ENCODE peak calls at places on chromosomes 7 and 10, in four cellular contexts. One of them, this sample, is unnamed.

GRCh38 chr7:303884-304573 is 14.1 kb downstream of the FOXL3 start:
- DNase-seq in dorsolateral prefrontal cortex: no peak
- DNase-seq in ascending aorta: no peak
- DNase-seq in cardiac fibroblast: no peak
- DNase-seq in this sample: no peak

GRCh38 chr10:120314426-120314825 is 142.6 kb upstream of the PLPP4 start:
- DNase-seq in cardiac fibroblast: no peak
- DNase-seq in dorsolateral prefrontal cortex: no peak
- DNase-seq in ascending aorta: no peak
- DNase-seq in this sample: no peak

GRCh38 chr7:2019693-2020511 is 212.8 kb downstream of the MAD1L1 start:
- DNase-seq in dorsolateral prefrontal cortex: peak; percentile 58
- DNase-seq in cardiac fibroblast: peak; percentile 87
- DNase-seq in ascending aorta: peak; percentile 78
- DNase-seq in this sample: peak; percentile 93

GRCh38 chr10:29585488-29585976 is 49.2 kb downstream of the SVIL start:
- DNase-seq in cardiac fibroblast: peak; percentile 30
- DNase-seq in dorsolateral prefrontal cortex: peak; percentile 5
- DNase-seq in ascending aorta: no peak
- DNase-seq in this sample: no peak

GRCh38 chr10:97412891-97413304 is 11.8 kb upstream of the RRP12 start:
- DNase-seq in cardiac fibroblast: no peak
- DNase-seq in ascending aorta: no peak
- DNase-seq in dorsolateral prefrontal cortex: no peak
- DNase-seq in this sample: no peak

GRCh38 chr7:22865607-22865970 is 42.9 kb upstream of the TOMM7 start:
- DNase-seq in ascending aorta: no peak
- DNase-seq in cardiac fibroblast: peak; percentile 44
- DNase-seq in dorsolateral prefrontal cortex: no peak
- DNase-seq in this sample: no peak

GRCh38 chr10:71832967-71833366 is 18.1 kb downstream of the PSAP start:
- DNase-seq in ascending aorta: no peak
- DNase-seq in cardiac fibroblast: no peak
- DNase-seq in dorsolateral prefrontal cortex: no peak
- DNase-seq in this sample: no peak

GRCh38 chr7:22811746-22812280 is 10.8 kb downstream of the TOMM7 start:
- DNase-seq in ascending aorta: no peak
- DNase-seq in dorsolateral prefrontal cortex: no peak
- DNase-seq in cardiac fibroblast: no peak
- DNase-seq in this sample: peak; percentile 28

GRCh38 chr7:122068999-122069398 is 75.0 kb downstream of the AASS start:
- DNase-seq in cardiac fibroblast: no peak
- DNase-seq in dorsolateral prefrontal cortex: no peak
- DNase-seq in ascending aorta: no peak
- DNase-seq in this sample: no peak

GRCh38 chr10:33783078-33783477 is 448.6 kb upstream of the NRP1 start:
- DNase-seq in dorsolateral prefrontal cortex: no peak
- DNase-seq in cardiac fibroblast: no peak
- DNase-seq in ascending aorta: no peak
- DNase-seq in this sample: no peak

GRCh38 chr7:130481898-130482297 is 10.0 kb upstream of the MEST start:
- DNase-seq in dorsolateral prefrontal cortex: no peak
- DNase-seq in cardiac fibroblast: peak; percentile 25
- DNase-seq in ascending aorta: no peak
- DNase-seq in this sample: peak; percentile 65

GRCh38 chr7:108102913-108103312 is 27.2 kb downstream of the LAMB4 start:
- DNase-seq in cardiac fibroblast: no peak
- DNase-seq in dorsolateral prefrontal cortex: no peak
- DNase-seq in ascending aorta: no peak
- DNase-seq in this sample: no peak

GRCh38 chr7:137282043-137282442 is 61.5 kb downstream of the PTN start:
- DNase-seq in dorsolateral prefrontal cortex: no peak
- DNase-seq in cardiac fibroblast: no peak
- DNase-seq in ascending aorta: no peak
- DNase-seq in this sample: peak; percentile 27

GRCh38 chr7:30505174-30505697 is 607 bp upstream of the GGCT start:
- DNase-seq in ascending aorta: no peak
- DNase-seq in cardiac fibroblast: no peak
- DNase-seq in dorsolateral prefrontal cortex: no peak
- DNase-seq in this sample: no peak

GRCh38 chr10:104331208-104331838 is 6.9 kb downstream of the ITPRIP start:
- DNase-seq in ascending aorta: peak; percentile 67
- DNase-seq in dorsolateral prefrontal cortex: no peak
- DNase-seq in cardiac fibroblast: peak; percentile 73
- DNase-seq in this sample: peak; percentile 83

GRCh38 chr7:112994666-112995065 is 92.0 kb downstream of the GPR85 start:
- DNase-seq in cardiac fibroblast: peak; percentile 93
- DNase-seq in dorsolateral prefrontal cortex: no peak
- DNase-seq in ascending aorta: no peak
- DNase-seq in this sample: no peak

GRCh38 chr10:102267748-102268147 is 22.4 kb downstream of the GBF1 start:
- DNase-seq in ascending aorta: no peak
- DNase-seq in cardiac fibroblast: peak; percentile 85
- DNase-seq in dorsolateral prefrontal cortex: no peak
- DNase-seq in this sample: peak; percentile 45

GRCh38 chr7:106773228-106773627 is 91.9 kb upstream of the PIK3CG start:
- DNase-seq in cardiac fibroblast: no peak
- DNase-seq in dorsolateral prefrontal cortex: no peak
- DNase-seq in ascending aorta: no peak
- DNase-seq in this sample: no peak

GRCh38 chr10:58930497-58930896 is 245.9 kb upstream of the PHYHIPL start:
- DNase-seq in dorsolateral prefrontal cortex: no peak
- DNase-seq in ascending aorta: no peak
- DNase-seq in cardiac fibroblast: no peak
- DNase-seq in this sample: no peak

GRCh38 chr10:123996302-123996701 is 97.1 kb downstream of the CHST15 start:
- DNase-seq in ascending aorta: no peak
- DNase-seq in dorsolateral prefrontal cortex: no peak
- DNase-seq in cardiac fibroblast: no peak
- DNase-seq in this sample: no peak

GRCh38 chr10:100748251-100749058 is 3.1 kb downstream of the PAX2 start:
- DNase-seq in cardiac fibroblast: no peak
- DNase-seq in ascending aorta: no peak
- DNase-seq in dorsolateral prefrontal cortex: no peak
- DNase-seq in this sample: no peak

GRCh38 chr10:79286318-79286951 is 60.8 kb upstream of the PPIF start:
- DNase-seq in cardiac fibroblast: peak; percentile 44
- DNase-seq in dorsolateral prefrontal cortex: peak; percentile 85
- DNase-seq in ascending aorta: peak; percentile 88
- DNase-seq in this sample: peak; percentile 45

GRCh38 chr10:132735923-132736391 is 50.0 kb downstream of the NKX6-2 start:
- DNase-seq in cardiac fibroblast: no peak
- DNase-seq in dorsolateral prefrontal cortex: peak; percentile 87
- DNase-seq in ascending aorta: no peak
- DNase-seq in this sample: no peak

GRCh38 chr7:82623812-82624211 is 180.2 kb upstream of the CACNA2D1 start:
- DNase-seq in cardiac fibroblast: peak; percentile 37
- DNase-seq in dorsolateral prefrontal cortex: no peak
- DNase-seq in ascending aorta: no peak
- DNase-seq in this sample: no peak

GRCh38 chr7:25031007-25031406 is 51.0 kb upstream of the OSBPL3 start:
- DNase-seq in ascending aorta: no peak
- DNase-seq in cardiac fibroblast: no peak
- DNase-seq in dorsolateral prefrontal cortex: no peak
- DNase-seq in this sample: no peak

GRCh38 chr10:118669835-118670234 is 74.4 kb upstream of the PRLHR start:
- DNase-seq in cardiac fibroblast: no peak
- DNase-seq in ascending aorta: no peak
- DNase-seq in dorsolateral prefrontal cortex: no peak
- DNase-seq in this sample: no peak

GRCh38 chr7:45601094-45601493 is 26.9 kb downstream of the ADCY1 start:
- DNase-seq in cardiac fibroblast: no peak
- DNase-seq in dorsolateral prefrontal cortex: no peak
- DNase-seq in ascending aorta: peak; percentile 38
- DNase-seq in this sample: no peak

GRCh38 chr7:87344446-87344845 is 1.0 kb upstream of the CROT start:
- DNase-seq in cardiac fibroblast: peak; percentile 18
- DNase-seq in ascending aorta: no peak
- DNase-seq in dorsolateral prefrontal cortex: no peak
- DNase-seq in this sample: no peak

GRCh38 chr10:25082276-25083204 is 66.1 kb downstream of the THNSL1 start:
- DNase-seq in dorsolateral prefrontal cortex: no peak
- DNase-seq in ascending aorta: no peak
- DNase-seq in cardiac fibroblast: no peak
- DNase-seq in this sample: no peak

GRCh38 chr10:49080071-49080470 is 35.3 kb downstream of the VSTM4 start:
- DNase-seq in dorsolateral prefrontal cortex: no peak
- DNase-seq in ascending aorta: peak; percentile 73
- DNase-seq in cardiac fibroblast: peak; percentile 59
- DNase-seq in this sample: peak; percentile 7

GRCh38 chr10:103621778-103622115 is 128.2 kb downstream of the NEURL1 start:
- DNase-seq in ascending aorta: no peak
- DNase-seq in dorsolateral prefrontal cortex: no peak
- DNase-seq in cardiac fibroblast: no peak
- DNase-seq in this sample: no peak

GRCh38 chr7:66142996-66143395 is 28.3 kb downstream of the CRCP start:
- DNase-seq in ascending aorta: no peak
- DNase-seq in cardiac fibroblast: no peak
- DNase-seq in dorsolateral prefrontal cortex: no peak
- DNase-seq in this sample: no peak

GRCh38 chr7:70720191-70720873 is 411.6 kb upstream of the GALNT17 start:
- DNase-seq in dorsolateral prefrontal cortex: no peak
- DNase-seq in ascending aorta: no peak
- DNase-seq in cardiac fibroblast: no peak
- DNase-seq in this sample: no peak

GRCh38 chr7:76048668-76048988 is 722 bp downstream of the MDH2 start:
- DNase-seq in dorsolateral prefrontal cortex: no peak
- DNase-seq in ascending aorta: no peak
- DNase-seq in cardiac fibroblast: no peak
- DNase-seq in this sample: no peak

GRCh38 chr10:70441877-70442205 is 360 bp upstream of the NODAL start:
- DNase-seq in ascending aorta: no peak
- DNase-seq in dorsolateral prefrontal cortex: no peak
- DNase-seq in cardiac fibroblast: no peak
- DNase-seq in this sample: no peak

GRCh38 chr10:65548046-65548445 is 1377.8 kb upstream of the LRRTM3 start:
- DNase-seq in dorsolateral prefrontal cortex: no peak
- DNase-seq in cardiac fibroblast: no peak
- DNase-seq in ascending aorta: no peak
- DNase-seq in this sample: no peak
- TF ChIP-seq CTCF in dorsolateral prefrontal cortex: no peak
- TF ChIP-seq CTCF in cardiac fibroblast: no peak
- TF ChIP-seq CTCF in ascending aorta: no peak
- TF ChIP-seq CTCF in this sample: no peak

GRCh38 chr7:129187681-129188371 is 607 bp upstream of the SMO start:
- DNase-seq in dorsolateral prefrontal cortex: no peak
- DNase-seq in cardiac fibroblast: no peak
- DNase-seq in ascending aorta: no peak
- DNase-seq in this sample: no peak
- H3K4me3 ChIP-seq in dorsolateral prefrontal cortex: peak overlapping the region; percentile 68
- H3K4me3 ChIP-seq in cardiac fibroblast: peak overlapping the region; percentile 63
- H3K4me3 ChIP-seq in ascending aorta: peak overlapping the region; percentile 93
- H3K4me3 ChIP-seq in this sample: peak overlapping the region; percentile 60

GRCh38 chr7:29297194-29297890 is 102.8 kb downstream of the CHN2 start:
- DNase-seq in cardiac fibroblast: no peak
- DNase-seq in ascending aorta: no peak
- DNase-seq in dorsolateral prefrontal cortex: no peak
- DNase-seq in this sample: no peak
- TF ChIP-seq CTCF in cardiac fibroblast: peak; percentile 11
- TF ChIP-seq CTCF in ascending aorta: no peak
- TF ChIP-seq CTCF in dorsolateral prefrontal cortex: no peak
- TF ChIP-seq CTCF in this sample: no peak

GRCh38 chr7:93047514-93048099 is 70.2 kb downstream of the SAMD9 start:
- DNase-seq in ascending aorta: no peak
- DNase-seq in dorsolateral prefrontal cortex: no peak
- DNase-seq in cardiac fibroblast: no peak
- DNase-seq in this sample: no peak

GRCh38 chr7:93046641-93047040 is 71.1 kb downstream of the SAMD9 start:
- DNase-seq in ascending aorta: no peak
- DNase-seq in dorsolateral prefrontal cortex: no peak
- DNase-seq in cardiac fibroblast: no peak
- DNase-seq in this sample: no peak

GRCh38 chr7:93044147-93044810 is 73.5 kb downstream of the SAMD9 start:
- DNase-seq in ascending aorta: no peak
- DNase-seq in dorsolateral prefrontal cortex: no peak
- DNase-seq in cardiac fibroblast: peak; percentile 59
- DNase-seq in this sample: no peak

GRCh38 chr7:93040355-93040754 is 77.4 kb downstream of the SAMD9 start:
- DNase-seq in ascending aorta: no peak
- DNase-seq in dorsolateral prefrontal cortex: no peak
- DNase-seq in cardiac fibroblast: no peak
- DNase-seq in this sample: no peak

DNA sequence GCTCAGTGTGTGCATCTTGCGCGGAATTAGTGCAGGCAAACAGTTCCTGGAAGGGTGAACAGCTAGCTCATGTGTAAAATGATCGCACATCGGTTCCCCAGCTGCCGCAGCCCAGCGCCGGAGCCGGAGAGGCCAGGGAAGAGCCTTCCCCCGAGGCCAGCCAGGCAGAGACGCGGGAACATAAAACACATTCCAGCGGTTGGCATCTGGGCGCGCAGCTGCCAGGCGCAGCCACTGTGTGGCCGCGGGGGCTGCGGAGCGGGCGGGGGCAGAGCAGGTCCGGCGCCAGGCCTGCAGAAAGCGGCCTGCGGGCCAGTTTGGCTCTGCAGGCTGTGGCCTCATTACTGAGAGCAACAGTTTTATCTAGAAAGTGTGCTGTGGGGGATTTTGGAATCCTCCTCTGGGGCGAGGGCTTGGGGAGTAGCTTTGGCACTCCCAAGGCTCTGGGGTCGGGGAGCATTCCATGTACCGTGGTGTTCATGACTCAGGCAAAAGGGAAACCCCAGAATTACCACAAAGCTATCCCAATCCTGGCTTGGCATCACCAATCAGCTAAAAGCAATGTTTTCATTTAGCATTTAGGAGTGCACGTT is 74.3 kb downstream of the SAMD9 start:
- DNase-seq in ascending aorta: no peak
- DNase-seq in dorsolateral prefrontal cortex: no peak
- DNase-seq in cardiac fibroblast: peak; percentile 92
- DNase-seq in this sample: peak; percentile 43
- H3K4me3 ChIP-seq in ascending aorta: peak overlapping the region; percentile 45
- H3K4me3 ChIP-seq in dorsolateral prefrontal cortex: peak overlapping the region; percentile 29
- H3K4me3 ChIP-seq in cardiac fibroblast: peak overlapping the region; percentile 24
- H3K4me3 ChIP-seq in this sample: peak overlapping the region; percentile 34

DNA sequence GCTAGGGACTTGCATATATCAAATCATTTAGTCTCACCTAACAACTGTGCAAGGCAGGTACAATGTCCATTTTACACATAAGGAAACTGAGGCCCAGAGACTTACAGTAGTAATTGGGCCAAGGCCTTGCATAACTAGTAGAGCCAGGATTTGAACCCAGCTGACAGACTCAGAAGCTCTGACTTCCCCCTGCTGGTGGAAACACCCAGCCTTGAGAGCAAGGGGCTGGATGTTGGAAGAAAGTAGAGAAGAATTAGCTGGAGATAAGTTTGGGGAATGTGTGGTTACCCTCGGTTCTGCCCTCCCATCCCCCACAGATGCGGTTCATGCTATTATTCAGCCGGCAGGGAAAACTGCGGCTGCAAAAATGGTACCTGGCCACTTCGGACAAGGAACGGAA is 2.0 kb downstream of the AP1S1 start:
- DNase-seq in ascending aorta: no peak
- DNase-seq in dorsolateral prefrontal cortex: no peak
- DNase-seq in cardiac fibroblast: peak; percentile 16
- DNase-seq in this sample: no peak
- TF ChIP-seq CTCF in ascending aorta: no peak
- TF ChIP-seq CTCF in dorsolateral prefrontal cortex: no peak
- TF ChIP-seq CTCF in cardiac fibroblast: peak; percentile 28
- TF ChIP-seq CTCF in this sample: peak; percentile 31

GRCh38 chr10:125057158-125058001 is 103.0 kb downstream of the CTBP2 start:
- DNase-seq in dorsolateral prefrontal cortex: peak; percentile 87
- DNase-seq in ascending aorta: peak; percentile 92
- DNase-seq in cardiac fibroblast: peak; percentile 98
- DNase-seq in this sample: peak; percentile 99
- H3K4me3 ChIP-seq in dorsolateral prefrontal cortex: no peak overlapping the region
- H3K4me3 ChIP-seq in ascending aorta: peak overlapping the region; percentile 22
- H3K4me3 ChIP-seq in cardiac fibroblast: no peak overlapping the region
- H3K4me3 ChIP-seq in this sample: peak overlapping the region; percentile 31

This sample was measured in fibroblast of villous mesenchyme.